ENCODE peak calls at places on chromosomes 12 and 14, in six cellular contexts. O, J, Q, B, E and H are unnamed samples.

GRCh38 chr14:59897757-59898383 is 22.1 kb upstream of the LRRC9 start:
- DNase-seq in J (no peak), E (peak), B (no peak), O (no peak), Q (peak), H (peak)

GRCh38 chr14:72560331-72560730 is 333.6 kb downstream of the DPF3 start:
- DNase-seq in J (no peak), Q (no peak), E (no peak), B (no peak), O (no peak), H (no peak)

GRCh38 chr12:95336387-95337067 is 118.9 kb downstream of the VEZT start:
- DNase-seq in E (peak), Q (peak), O (peak), B (peak), J (no peak), H (peak)

GRCh38 chr12:52006726-52007157 is at the start of gene TAMALIN:
- DNase-seq in O (no peak), B (peak), J (peak), E (peak), Q (peak), H (peak)

GRCh38 chr14:35932659-35933159 is 106.6 kb downstream of the BRMS1L start:
- DNase-seq in B (no peak), E (peak), J (peak), Q (no peak), O (no peak), H (no peak)

GRCh38 chr12:100926669-100927248 is 132.2 kb downstream of the ANO4 start:
- DNase-seq in E (no peak), J (no peak), B (no peak), Q (peak), O (no peak), H (no peak)

GRCh38 chr12:69415471-69416275 is 54.5 kb upstream of the FRS2 start:
- DNase-seq in E (peak), B (peak), O (peak), J (no peak), Q (peak), H (peak)

GRCh38 chr12:124298685-124299410 is 4.0 kb downstream of the RFLNA start:
- DNase-seq in B (no peak), O (no peak), J (no peak), E (no peak), Q (no peak), H (no peak)

GRCh38 chr14:62179367-62180018 is 417.3 kb downstream of the SNAPC1 start:
- DNase-seq in Q (peak), J (no peak), B (no peak), O (peak), E (peak), H (peak)

GRCh38 chr12:46430340-46430948 is 57.9 kb upstream of the SLC38A2 start:
- DNase-seq in E (no peak), J (no peak), B (peak), O (peak), Q (no peak), H (no peak)

GRCh38 chr12:53752651-53753050 is 872 bp upstream of the CISTR start:
- DNase-seq in E (no peak), O (no peak), B (no peak), J (no peak), Q (no peak), H (peak)

GRCh38 chr12:7638764-7639570 is 26.7 kb downstream of the APOBEC1 start:
- DNase-seq in B (peak), O (peak), Q (peak), E (peak), J (peak), H (peak)

GRCh38 chr12:24960222-24960855 is 11.4 kb upstream of the BCAT1 start:
- DNase-seq in Q (peak), J (no peak), E (peak), B (no peak), O (peak), H (no peak)

GRCh38 chr14:101112351-101113107 is 209.0 kb upstream of the RTL1 start:
- DNase-seq in J (no peak), Q (no peak), B (peak), O (no peak), E (no peak), H (no peak)

GRCh38 chr14:100531152-100531551 is 56.1 kb downstream of the BEGAIN start:
- DNase-seq in J (no peak), O (no peak), E (no peak), B (no peak), Q (peak), H (no peak)

GRCh38 chr12:106251636-106252035 is 3.8 kb upstream of the CKAP4 start:
- DNase-seq in E (peak), Q (no peak), J (no peak), B (no peak), O (peak), H (no peak)

GRCh38 chr12:129903092-129903945 is 506 bp downstream of the TMEM132D start:
- DNase-seq in J (no peak), Q (peak), B (no peak), O (no peak), E (no peak), H (peak)

GRCh38 chr14:37594916-37595808 is at the start of the genes FOXA1 and TTC6:
- DNase-seq in E (peak), O (no peak), Q (peak), B (no peak), J (no peak), H (no peak)

GRCh38 chr12:90102957-90103652 is 394.5 kb upstream of the ATP2B1 start:
- DNase-seq in Q (no peak), O (no peak), B (no peak), E (peak), J (no peak), H (no peak)

GRCh38 chr12:132486576-132486975 is 3.4 kb upstream of the FBRSL1 start:
- DNase-seq in Q (no peak), O (no peak), E (no peak), J (no peak), B (no peak), H (no peak)

GRCh38 chr12:22046090-22046967 is at the start of gene CMAS:
- DNase-seq in B (peak), Q (peak), O (peak), J (peak), E (peak), H (peak)

GRCh38 chr14:65421201-65421981 is 8.9 kb downstream of the FUT8 start:
- DNase-seq in B (no peak), O (peak), J (no peak), E (no peak), Q (no peak), H (no peak)

GRCh38 chr14:97523936-97524335 is 726.8 kb downstream of the VRK1 start:
- DNase-seq in B (no peak), Q (no peak), O (no peak), E (no peak), J (no peak), H (no peak)

GRCh38 chr14:71487941-71488340 is 444.3 kb upstream of the RGS6 start:
- DNase-seq in Q (no peak), O (no peak), J (no peak), B (no peak), E (no peak), H (no peak)

GRCh38 chr14:29310757-29311156 is 544.2 kb downstream of the FOXG1 start:
- DNase-seq in B (no peak), J (no peak), O (peak), Q (no peak), E (no peak), H (no peak)

GRCh38 chr14:90383731-90384542 is 12.9 kb upstream of the CALM1 start:
- DNase-seq in B (peak), J (peak), Q (peak), E (peak), O (peak), H (no peak)

GRCh38 chr12:56346663-56347062 is 8.0 kb downstream of the IL23A start:
- DNase-seq in B (no peak), O (no peak), Q (peak), J (no peak), E (no peak), H (no peak)

GRCh38 chr12:77537648-77538047 is 293.0 kb upstream of the NAV3 start:
- DNase-seq in B (no peak), E (no peak), Q (no peak), O (peak), J (no peak), H (no peak)